ENCODE peak calls at places on chromosomes 2 and 18, in five cellular contexts. One of them, this sample, is unnamed.
A peak's percentile ranks its signal among the peaks of the same experiment; 100 is the strongest.

GRCh38 chr2:47029737-47030524 is 114.3 kb upstream of the MCFD2 start:
- DNase-seq in stomach: no peak
- DNase-seq in lung: no peak
- DNase-seq in fibroblast of the aortic adventitia: no peak
- DNase-seq in fibroblast of pulmonary artery: no peak
- DNase-seq in this sample: no peak

GRCh38 chr2:235050992-235051351 is 99.2 kb downstream of the SH3BP4 start:
- DNase-seq in stomach: peak; percentile 96
- DNase-seq in lung: peak; percentile 82
- DNase-seq in fibroblast of the aortic adventitia: peak; percentile 93
- DNase-seq in fibroblast of pulmonary artery: peak; percentile 92
- DNase-seq in this sample: peak; percentile 89

GRCh38 chr2:47357475-47357874 is 45.5 kb upstream of the MSH2 start:
- DNase-seq in stomach: no peak
- DNase-seq in lung: no peak
- DNase-seq in fibroblast of the aortic adventitia: peak; percentile 79
- DNase-seq in fibroblast of pulmonary artery: peak; percentile 65
- DNase-seq in this sample: peak; percentile 33

GRCh38 chr2:198441876-198442275 is 637.5 kb downstream of the PLCL1 start:
- DNase-seq in stomach: no peak
- DNase-seq in lung: no peak
- DNase-seq in fibroblast of the aortic adventitia: no peak
- DNase-seq in fibroblast of pulmonary artery: no peak
- DNase-seq in this sample: no peak

GRCh38 chr2:163173591-163173990 is 335.0 kb upstream of the KCNH7 start:
- DNase-seq in stomach: no peak
- DNase-seq in lung: no peak
- DNase-seq in fibroblast of the aortic adventitia: no peak
- DNase-seq in fibroblast of pulmonary artery: no peak
- DNase-seq in this sample: no peak

GRCh38 chr2:135792401-135793152 is 44.4 kb downstream of the LCT start:
- DNase-seq in stomach: no peak
- DNase-seq in lung: no peak
- DNase-seq in fibroblast of the aortic adventitia: no peak
- DNase-seq in fibroblast of pulmonary artery: no peak
- DNase-seq in this sample: no peak

GRCh38 chr2:112690853-112691390 is 29.9 kb upstream of the NT5DC4 start:
- DNase-seq in stomach: peak; percentile 71
- DNase-seq in lung: peak; percentile 72
- DNase-seq in fibroblast of the aortic adventitia: peak; percentile 38
- DNase-seq in fibroblast of pulmonary artery: peak; percentile 67
- DNase-seq in this sample: peak; percentile 66

GRCh38 chr2:9630001-9630749 is 622 bp downstream of the YWHAQ start:
- DNase-seq in stomach: peak; percentile 76
- DNase-seq in lung: peak; percentile 70
- DNase-seq in fibroblast of the aortic adventitia: peak; percentile 50
- DNase-seq in fibroblast of pulmonary artery: peak; percentile 65
- DNase-seq in this sample: peak; percentile 67

GRCh38 chr2:159988412-159988970 is 73.9 kb downstream of the PLA2R1 start:
- DNase-seq in stomach: no peak
- DNase-seq in lung: no peak
- DNase-seq in fibroblast of the aortic adventitia: no peak
- DNase-seq in fibroblast of pulmonary artery: no peak
- DNase-seq in this sample: no peak
- H3K4me3 ChIP-seq in stomach: no peak overlapping the region
- H3K4me3 ChIP-seq in lung: no peak overlapping the region
- H3K4me3 ChIP-seq in fibroblast of the aortic adventitia: no peak overlapping the region
- H3K4me3 ChIP-seq in fibroblast of pulmonary artery: no peak overlapping the region
- H3K4me3 ChIP-seq in this sample: no peak overlapping the region

DNA sequence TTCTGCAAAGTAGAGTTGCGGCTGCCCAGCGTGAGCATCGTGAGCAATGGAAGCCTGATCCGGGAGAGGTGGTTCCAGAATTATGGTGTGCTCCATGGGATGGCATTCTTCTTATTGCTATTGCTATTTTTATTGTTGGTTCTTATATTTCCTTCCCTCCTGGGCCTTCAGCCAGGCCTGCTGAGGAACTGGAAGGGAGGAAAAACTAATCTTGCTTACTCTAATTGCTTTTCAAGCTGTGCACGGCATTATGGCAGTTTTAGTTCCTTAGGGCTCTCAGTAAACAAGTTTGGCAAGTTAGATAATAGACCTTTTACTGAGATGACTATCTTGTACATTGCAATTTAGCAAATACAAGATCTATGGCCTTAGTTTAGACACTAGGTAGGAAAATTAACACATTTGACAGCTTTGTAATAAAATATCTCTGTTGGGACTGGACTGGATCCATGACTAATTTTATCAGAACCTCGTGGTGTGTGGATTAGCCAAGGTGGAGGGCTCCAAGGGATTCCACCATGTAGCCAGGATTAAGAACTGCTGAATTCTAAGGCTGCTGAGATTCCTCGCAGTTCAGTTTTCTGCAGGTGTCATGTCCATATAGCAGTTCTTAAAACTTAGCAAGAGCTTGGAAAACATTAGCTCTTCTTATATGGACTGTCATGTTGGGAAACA is 6.0 kb downstream of the RSAD2 start:
- DNase-seq in stomach: no peak
- DNase-seq in lung: no peak
- DNase-seq in fibroblast of the aortic adventitia: no peak
- DNase-seq in fibroblast of pulmonary artery: no peak
- DNase-seq in this sample: no peak
- TF ChIP-seq CTCF in stomach: no peak
- TF ChIP-seq CTCF in lung: no peak
- TF ChIP-seq CTCF in fibroblast of the aortic adventitia: no peak
- TF ChIP-seq CTCF in fibroblast of pulmonary artery: no peak
- TF ChIP-seq CTCF in this sample: no peak

GRCh38 chr18:8607776-8608682 is 1.2 kb upstream of the RAB12 start:
- DNase-seq in stomach: no peak
- DNase-seq in lung: no peak
- DNase-seq in fibroblast of the aortic adventitia: peak; percentile 49
- DNase-seq in fibroblast of pulmonary artery: no peak
- DNase-seq in this sample: peak; percentile 41
- H3K4me3 ChIP-seq in stomach: peak overlapping the region; percentile 87
- H3K4me3 ChIP-seq in lung: no peak overlapping the region
- H3K4me3 ChIP-seq in fibroblast of the aortic adventitia: peak overlapping the region; percentile 43
- H3K4me3 ChIP-seq in fibroblast of pulmonary artery: peak overlapping the region; percentile 38
- H3K4me3 ChIP-seq in this sample: peak overlapping the region; percentile 53

DNA sequence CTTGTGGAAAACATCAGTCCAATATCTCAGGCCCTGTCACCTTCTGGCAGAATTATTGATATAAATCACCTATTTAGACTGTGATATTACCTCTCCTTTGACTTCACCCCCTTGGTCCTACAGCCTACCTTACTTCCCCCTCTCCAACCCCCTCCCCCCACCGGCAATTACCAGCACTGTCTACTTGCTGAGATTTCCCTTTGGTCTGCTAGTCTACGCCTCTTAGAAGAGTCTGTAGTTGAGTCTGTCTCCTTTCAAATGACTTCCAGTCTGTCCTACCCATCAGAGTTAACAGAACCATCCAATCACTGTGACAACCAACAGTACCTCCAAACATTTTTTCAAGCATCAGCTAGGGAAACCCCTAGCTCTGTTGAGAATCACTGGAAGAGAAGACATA is 3.0 kb upstream of the ASNSD1 start:
- DNase-seq in stomach: no peak
- DNase-seq in lung: no peak
- DNase-seq in fibroblast of the aortic adventitia: no peak
- DNase-seq in fibroblast of pulmonary artery: no peak
- DNase-seq in this sample: no peak
- TF ChIP-seq CTCF in stomach: no peak
- TF ChIP-seq CTCF in lung: no peak
- TF ChIP-seq CTCF in fibroblast of the aortic adventitia: no peak
- TF ChIP-seq CTCF in fibroblast of pulmonary artery: no peak
- TF ChIP-seq CTCF in this sample: no peak

GRCh38 chr18:31162825-31163435 is at the start of gene DSC1:
- DNase-seq in stomach: no peak
- DNase-seq in lung: no peak
- DNase-seq in fibroblast of the aortic adventitia: no peak
- DNase-seq in fibroblast of pulmonary artery: no peak
- DNase-seq in this sample: no peak
- H3K4me3 ChIP-seq in stomach: no peak within 1 kb of the TSS
- H3K4me3 ChIP-seq in lung: no peak within 1 kb of the TSS
- H3K4me3 ChIP-seq in fibroblast of the aortic adventitia: no peak within 1 kb of the TSS
- H3K4me3 ChIP-seq in fibroblast of pulmonary artery: no peak within 1 kb of the TSS
- H3K4me3 ChIP-seq in this sample: no peak within 1 kb of the TSS

GRCh38 chr2:17918789-17919188 is 40.3 kb downstream of the KCNS3 start:
- DNase-seq in stomach: no peak
- DNase-seq in lung: no peak
- DNase-seq in fibroblast of the aortic adventitia: no peak
- DNase-seq in fibroblast of pulmonary artery: no peak
- DNase-seq in this sample: peak; percentile 16
- TF ChIP-seq CTCF in stomach: no peak
- TF ChIP-seq CTCF in lung: no peak
- TF ChIP-seq CTCF in fibroblast of the aortic adventitia: no peak
- TF ChIP-seq CTCF in fibroblast of pulmonary artery: no peak
- TF ChIP-seq CTCF in this sample: peak; percentile 22

GRCh38 chr2:223090081-223090480 is 38.1 kb downstream of the KCNE4 start:
- DNase-seq in stomach: peak; percentile 61
- DNase-seq in lung: no peak
- DNase-seq in fibroblast of the aortic adventitia: no peak
- DNase-seq in fibroblast of pulmonary artery: no peak
- DNase-seq in this sample: no peak

GRCh38 chr2:223086360-223086981 is 34.5 kb downstream of the KCNE4 start:
- DNase-seq in stomach: no peak
- DNase-seq in lung: no peak
- DNase-seq in fibroblast of the aortic adventitia: peak; percentile 47
- DNase-seq in fibroblast of pulmonary artery: no peak
- DNase-seq in this sample: no peak

GRCh38 chr2:223084873-223085272 is 32.9 kb downstream of the KCNE4 start:
- DNase-seq in stomach: no peak
- DNase-seq in lung: no peak
- DNase-seq in fibroblast of the aortic adventitia: no peak
- DNase-seq in fibroblast of pulmonary artery: no peak
- DNase-seq in this sample: no peak

GRCh38 chr2:223088866-223089265 is 36.9 kb downstream of the KCNE4 start:
- DNase-seq in stomach: no peak
- DNase-seq in lung: no peak
- DNase-seq in fibroblast of the aortic adventitia: no peak
- DNase-seq in fibroblast of pulmonary artery: no peak
- DNase-seq in this sample: no peak

GRCh38 chr2:223087466-223087865 is 35.5 kb downstream of the KCNE4 start:
- DNase-seq in stomach: no peak
- DNase-seq in lung: no peak
- DNase-seq in fibroblast of the aortic adventitia: no peak
- DNase-seq in fibroblast of pulmonary artery: no peak
- DNase-seq in this sample: no peak
- H3K4me3 ChIP-seq in stomach: no peak overlapping the region
- H3K4me3 ChIP-seq in lung: no peak overlapping the region
- H3K4me3 ChIP-seq in fibroblast of the aortic adventitia: no peak overlapping the region
- H3K4me3 ChIP-seq in fibroblast of pulmonary artery: no peak overlapping the region
- H3K4me3 ChIP-seq in this sample: no peak overlapping the region

DNA sequence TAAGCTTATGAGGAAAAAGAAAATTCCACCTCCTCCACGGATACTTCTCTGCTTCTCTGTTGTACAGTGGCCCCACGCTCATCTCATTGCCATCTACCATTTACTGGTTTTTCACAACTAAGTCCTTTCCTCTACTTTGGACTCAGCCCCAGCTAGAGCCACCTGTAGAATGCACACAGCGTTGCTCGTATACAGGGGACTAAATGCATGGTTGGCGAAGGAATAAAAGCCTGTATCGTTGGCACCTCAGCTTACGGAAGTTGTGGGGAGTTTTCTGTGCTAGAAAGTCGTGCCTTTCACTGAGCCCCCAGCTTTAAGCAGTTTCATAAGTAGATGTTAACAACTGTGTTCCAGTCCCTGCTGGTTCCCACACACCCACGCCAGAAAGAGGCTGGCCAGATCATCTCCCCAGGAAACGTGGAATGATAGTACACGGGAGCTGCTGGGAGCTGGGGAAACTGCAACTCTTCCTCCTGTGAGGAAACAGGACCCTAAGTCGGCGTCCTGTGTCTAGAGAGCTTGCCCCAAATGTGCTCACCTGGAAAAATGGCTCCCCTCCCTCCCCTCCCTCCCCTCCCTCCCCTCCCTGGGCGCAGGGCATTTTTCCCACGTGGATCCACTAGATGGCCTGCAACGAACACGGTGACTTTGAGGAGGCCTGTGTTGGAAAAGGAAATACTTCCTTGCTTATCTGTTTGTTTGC is 43.7 kb upstream of the RFX8 start:
- DNase-seq in stomach: peak; percentile 61
- DNase-seq in lung: peak; percentile 46
- DNase-seq in fibroblast of the aortic adventitia: peak; percentile 66
- DNase-seq in fibroblast of pulmonary artery: peak; percentile 70
- DNase-seq in this sample: peak; percentile 69
- TF ChIP-seq CTCF in stomach: peak; percentile 31
- TF ChIP-seq CTCF in lung: peak; percentile 2
- TF ChIP-seq CTCF in fibroblast of the aortic adventitia: peak; percentile 47
- TF ChIP-seq CTCF in fibroblast of pulmonary artery: peak; percentile 55
- TF ChIP-seq CTCF in this sample: peak; percentile 46